ENCODE peak calls at places on chromosome 13, in six cellular contexts. M, W, G, F, Q and X are unnamed samples.

GRCh38 chr13:45249662-45250061 is 48.8 kb upstream of the KCTD4 start:
- DNase-seq in M (no peak), W (no peak), G (no peak), F (no peak), Q (no peak), X (no peak)

GRCh38 chr13:112210401-112210800 is 143.5 kb downstream of the SOX1 start:
- DNase-seq in M (no peak), W (no peak), G (no peak), F (no peak), Q (no peak), X (no peak)

GRCh38 chr13:23748591-23748990 is 140.6 kb downstream of the MIPEP start:
- DNase-seq in M (no peak), W (no peak), G (no peak), F (no peak), Q (no peak), X (peak; percentile 51)

GRCh38 chr13:102911336-102911735 is 65.5 kb downstream of the ERCC5 start:
- DNase-seq in M (no peak), W (no peak), G (no peak), F (no peak), Q (no peak), X (no peak)

GRCh38 chr13:112657850-112658445 is 31.9 kb upstream of the ATP11A start:
- DNase-seq in M (no peak), W (no peak), G (peak; percentile 78), F (peak; percentile 75), Q (no peak), X (no peak)

GRCh38 chr13:40394304-40394983 is 272.0 kb downstream of the FOXO1 start:
- DNase-seq in M (no peak), W (no peak), G (peak; percentile 33), F (no peak), Q (no peak), X (no peak)

GRCh38 chr13:27839809-27840467 is 47.7 kb downstream of the GSX1 start:
- DNase-seq in M (no peak), W (no peak), G (no peak), F (peak; percentile 13), Q (no peak), X (no peak)

GRCh38 chr13:75986818-75987217 is 350.7 kb downstream of the LMO7 start:
- DNase-seq in M (no peak), W (no peak), G (no peak), F (no peak), Q (no peak), X (no peak)

GRCh38 chr13:40922437-40923040 is 96.6 kb downstream of the ELF1 start:
- DNase-seq in M (no peak), W (no peak), G (no peak), F (no peak), Q (peak; percentile 41), X (no peak)

GRCh38 chr13:110444226-110444653 is 117.3 kb downstream of the RAB20 start:
- DNase-seq in M (no peak), W (no peak), G (peak; percentile 45), F (peak; percentile 29), Q (no peak), X (no peak)

GRCh38 chr13:20461860-20462532 is 63.7 kb downstream of the CRYL1 start:
- DNase-seq in M (no peak), W (no peak), G (peak; percentile 8), F (peak; percentile 62), Q (no peak), X (no peak)

GRCh38 chr13:94679614-94680013 is 32.7 kb downstream of the SOX21 start:
- DNase-seq in M (no peak), W (no peak), G (no peak), F (no peak), Q (no peak), X (no peak)

GRCh38 chr13:80037505-80037888 is 303.4 kb downstream of the SPRY2 start:
- DNase-seq in M (no peak), W (no peak), G (peak; percentile 83), F (peak; percentile 92), Q (no peak), X (no peak)

GRCh38 chr13:34300559-34300958 is 482.6 kb downstream of the RFC3 start:
- DNase-seq in M (no peak), W (no peak), G (no peak), F (peak; percentile 50), Q (no peak), X (no peak)

GRCh38 chr13:96020155-96020575 is 33.0 kb downstream of the UGGT2 start:
- DNase-seq in M (no peak), W (no peak), G (peak; percentile 88), F (peak; percentile 70), Q (no peak), X (peak; percentile 64)

GRCh38 chr13:112686364-112686763 is 3.5 kb upstream of the ATP11A start:
- DNase-seq in M (no peak), W (peak; percentile 5), G (no peak), F (no peak), Q (no peak), X (no peak)

GRCh38 chr13:30859326-30859725 is 46.7 kb upstream of the MEDAG start:
- DNase-seq in M (no peak), W (no peak), G (no peak), F (no peak), Q (no peak), X (no peak)

GRCh38 chr13:50128406-50129048 is 113.3 kb downstream of the KCNRG start:
- DNase-seq in M (no peak), W (no peak), G (no peak), F (no peak), Q (no peak), X (no peak)

GRCh38 chr13:45206340-45206739 is 5.5 kb upstream of the KCTD4 start:
- DNase-seq in M (no peak), W (no peak), G (peak; percentile 92), F (peak; percentile 93), Q (no peak), X (no peak)

GRCh38 chr13:28744656-28745055 is 25.9 kb upstream of the SLC46A3 start:
- DNase-seq in M (no peak), W (no peak), G (no peak), F (no peak), Q (no peak), X (no peak)

GRCh38 chr13:37429976-37430375 is 168.6 kb downstream of the POSTN start:
- DNase-seq in M (no peak), W (no peak), G (peak; percentile 78), F (peak; percentile 85), Q (no peak), X (no peak)

GRCh38 chr13:77919351-77920294 is 992 bp upstream of the EDNRB start:
- DNase-seq in M (peak; percentile 72), W (no peak), G (peak; percentile 60), F (no peak), Q (peak; percentile 76), X (no peak)

GRCh38 chr13:65914707-65915106 is 1315.4 kb downstream of the PCDH9 start:
- DNase-seq in M (no peak), W (no peak), G (peak; percentile 68), F (peak; percentile 65), Q (no peak), X (no peak)

GRCh38 chr13:34640179-34640929 is 301.7 kb upstream of the NBEA start:
- DNase-seq in M (no peak), W (no peak), G (no peak), F (no peak), Q (no peak), X (no peak)

GRCh38 chr13:74683411-74683810 is 549.2 kb upstream of the KLF12 start:
- DNase-seq in M (no peak), W (no peak), G (peak; percentile 22), F (peak; percentile 13), Q (no peak), X (no peak)

GRCh38 chr13:74250738-74251190 is 116.6 kb upstream of the KLF12 start:
- DNase-seq in M (no peak), W (no peak), G (peak; percentile 22), F (peak; percentile 95), Q (no peak), X (no peak)

GRCh38 chr13:30442854-30443379 is 20.6 kb downstream of the UBE2L5 start:
- DNase-seq in M (no peak), W (no peak), G (no peak), F (no peak), Q (no peak), X (no peak)

GRCh38 chr13:108682714-108683113 is 53.3 kb downstream of the MYO16 start:
- DNase-seq in M (no peak), W (no peak), G (no peak), F (no peak), Q (no peak), X (no peak)

GRCh38 chr13:37833411-37833810 is 36.2 kb downstream of the TRPC4 start:
- DNase-seq in M (no peak), W (no peak), G (no peak), F (no peak), Q (no peak), X (no peak)

GRCh38 chr13:27280009-27280646 is 9.5 kb downstream of the RASL11A start:
- DNase-seq in M (no peak), W (no peak), G (no peak), F (peak; percentile 42), Q (no peak), X (no peak)